ENCODE peak calls at places on chromosomes 13 and 19, in eight cellular contexts. O is fibroblast of lung, A is PC-3, G is osteoblast, L is AG04449, Y is Peyer's patch, I is epithelial cell of proximal tubule, W is kidney epithelial cell. B is an unnamed sample.

GRCh38 chr19:9431475-9431874 is 3.9 kb downstream of the ZNF266 start:
- DNase-seq in Y (no peak), W (no peak), O (no peak), L (no peak), A (peak), I (no peak), G (no peak), B (no peak)

GRCh38 chr13:106649495-106649894 is 81.6 kb upstream of the ARGLU1 start:
- DNase-seq in A (peak), L (no peak), O (peak), Y (no peak), I (peak), G (peak), W (peak), B (peak)

GRCh38 chr13:49499889-49500660 is 4.3 kb downstream of the PHF11 start:
- DNase-seq in L (peak), A (peak), I (no peak), Y (no peak), O (peak), W (no peak), G (peak), B (peak)

GRCh38 chr19:36423925-36424324 is 5.5 kb upstream of the ZFP82 start:
- DNase-seq in I (no peak), A (no peak), O (no peak), L (no peak), Y (no peak), G (no peak), W (no peak), B (no peak)

GRCh38 chr13:45511310-45512147 is 46.8 kb downstream of the COG3 start:
- DNase-seq in A (peak), I (peak), L (no peak), O (peak), Y (no peak), W (peak), G (peak), B (peak)

GRCh38 chr19:50003810-50004419 is 21.3 kb downstream of the VRK3 start:
- DNase-seq in O (peak), A (peak), Y (no peak), W (peak), I (peak), L (peak), G (peak), B (peak)

GRCh38 chr13:41186481-41186880 is 7.9 kb downstream of the KBTBD7 start:
- DNase-seq in W (no peak), A (no peak), O (no peak), G (no peak), I (no peak), L (no peak), Y (no peak), B (no peak)

GRCh38 chr13:20035130-20035529 is 76.6 kb downstream of the ZMYM2 start:
- DNase-seq in Y (no peak), G (peak), A (peak), W (no peak), O (peak), L (no peak), I (no peak), B (no peak)

GRCh38 chr19:1275260-1275975 is at the start of gene FAM174C:
- DNase-seq in O (peak), G (peak), Y (peak), I (peak), W (peak), A (peak), L (peak), B (peak)
- TF ChIP-seq CTCF in O (no peak), G (no peak), Y (no peak), I (no peak), W (no peak), A (no peak), L (no peak), B (no peak)

GRCh38 chr19:7883796-7884570 is 4.3 kb upstream of the LRRC8E start:
- DNase-seq in L (no peak), G (peak), A (no peak), I (no peak), Y (no peak), O (no peak), W (no peak), B (peak)

GRCh38 chr19:7888145-7888825 is at the start of gene LRRC8E:
- DNase-seq in Y (no peak), G (peak), A (peak), W (no peak), L (no peak), I (no peak), O (peak), B (peak)

GRCh38 chr19:7888826-7889217 is 512 bp downstream of the LRRC8E start:
- DNase-seq in A (no peak), W (no peak), L (no peak), O (no peak), I (no peak), G (peak), Y (no peak), B (no peak)

GRCh38 chr19:7885818-7886217 is 2.5 kb upstream of the LRRC8E start:
- DNase-seq in L (no peak), O (no peak), Y (no peak), I (no peak), W (no peak), A (no peak), G (peak), B (no peak)

DNA sequence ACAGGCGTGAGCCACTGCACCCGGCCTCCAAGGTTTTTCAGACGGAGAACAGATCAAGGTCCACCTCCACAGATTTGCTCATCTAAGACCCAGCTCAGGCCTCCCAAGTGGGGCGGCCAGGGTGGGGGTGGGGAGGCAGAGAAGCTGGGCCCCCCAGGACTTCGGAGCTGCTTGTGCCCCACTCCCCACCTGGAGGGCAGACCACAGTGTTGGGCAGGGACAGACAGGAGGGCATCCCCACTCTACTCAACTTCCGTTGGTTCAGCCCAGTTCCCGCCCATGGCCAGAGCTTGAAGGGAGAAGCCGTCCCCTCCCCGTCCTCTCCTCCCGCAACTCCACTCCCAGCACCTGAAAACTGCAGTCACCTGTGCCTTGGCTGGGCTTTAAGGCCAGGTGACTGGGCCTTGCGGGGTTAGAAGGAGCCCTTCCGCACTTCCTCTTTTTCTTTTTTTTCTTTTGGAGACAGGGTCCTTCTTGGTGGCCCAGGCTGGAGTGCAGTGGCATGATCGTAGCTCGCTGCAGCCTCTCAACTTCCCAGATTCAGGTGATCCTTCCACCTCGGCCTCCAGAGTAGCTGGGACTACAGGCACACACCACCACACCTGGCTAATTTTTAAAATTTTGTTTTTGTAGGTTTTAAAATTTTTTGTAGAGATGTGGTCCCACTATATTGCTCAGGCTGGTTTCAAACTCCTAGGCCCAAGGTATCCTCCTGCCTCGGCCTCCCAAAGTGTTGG is 734 bp upstream of the LRRC8E start:
- DNase-seq in O (no peak), Y (no peak), A (no peak), W (no peak), I (no peak), L (no peak), G (peak), B (no peak)
- H3K4me3 ChIP-seq in O (no peak), Y (no peak), A (peak), W (no peak), I (peak), L (peak), G (peak), B (no peak)

GRCh38 chr19:2394054-2394668 is 33.2 kb downstream of the TIMM13 start:
- DNase-seq in L (no peak), G (peak), O (no peak), A (no peak), I (no peak), Y (peak), W (no peak), B (no peak)
- TF ChIP-seq CTCF in L (no peak), G (no peak), O (no peak), A (no peak), I (no peak), Y (no peak), W (no peak), B (no peak)

GRCh38 chr19:44499962-44500949 is at the start of gene ZNF180:
- DNase-seq in O (peak), Y (peak), L (peak), A (peak), W (peak), I (peak), G (peak), B (peak)

GRCh38 chr19:44499559-44499958 is 763 bp downstream of the ZNF180 start:
- DNase-seq in A (no peak), G (no peak), Y (no peak), O (no peak), W (no peak), L (no peak), I (no peak), B (no peak)

GRCh38 chr19:44496711-44497110 is 3.6 kb downstream of the ZNF180 start:
- DNase-seq in G (no peak), W (no peak), Y (no peak), O (no peak), A (no peak), I (no peak), L (no peak), B (no peak)

GRCh38 chr19:44498988-44499387 is 1.3 kb downstream of the ZNF180 start:
- DNase-seq in W (no peak), O (no peak), A (no peak), Y (no peak), I (no peak), G (no peak), L (no peak), B (no peak)
- H3K4me3 ChIP-seq in W (no peak), O (peak), A (peak), Y (no peak), I (peak), G (no peak), L (peak), B (peak)

GRCh38 chr13:32164622-32165268 is 133.2 kb downstream of the FRY start:
- DNase-seq in L (no peak), W (no peak), G (peak), O (peak), A (peak), Y (no peak), I (peak), B (peak)
- TF ChIP-seq CTCF in L (peak), W (peak), G (peak), O (peak), A (peak), Y (no peak), I (peak), B (peak)

GRCh38 chr19:33441277-33441699 is 67.8 kb downstream of the CEBPG start:
- DNase-seq in I (no peak), G (peak), Y (no peak), O (no peak), L (no peak), A (no peak), W (no peak), B (no peak)
- H3K4me3 ChIP-seq in I (no peak), G (no peak), Y (no peak), O (no peak), L (no peak), A (no peak), W (no peak), B (no peak)

DNA sequence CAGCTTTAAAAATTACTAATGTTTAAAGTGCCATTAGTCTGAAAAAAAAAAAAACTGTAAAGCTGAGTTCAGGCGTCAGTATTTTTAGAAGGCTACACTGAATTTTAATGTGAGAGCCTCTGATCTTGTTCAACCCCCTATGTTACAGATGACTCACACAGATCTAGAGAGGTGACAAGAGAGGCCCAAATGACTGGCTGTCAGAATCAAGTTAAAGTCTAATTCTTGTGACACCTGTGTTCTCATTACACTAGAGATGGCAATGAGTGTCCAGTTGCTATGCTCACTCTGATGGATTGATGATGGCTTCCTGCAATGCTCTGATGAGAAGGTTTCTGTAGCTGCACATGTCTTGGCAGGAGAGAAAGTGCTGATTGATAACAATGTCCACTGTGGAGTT is 203.5 kb upstream of the OBI1 start:
- DNase-seq in Y (no peak), L (no peak), I (no peak), O (no peak), W (no peak), G (no peak), A (no peak), B (no peak)
- TF ChIP-seq CTCF in Y (no peak), L (no peak), I (no peak), O (no peak), W (no peak), G (no peak), A (no peak), B (no peak)

GRCh38 chr13:24995225-24995804 is 100.6 kb upstream of the PABPC3 start:
- DNase-seq in O (peak), G (peak), I (peak), Y (peak), A (peak), L (peak), W (peak), B (peak)

GRCh38 chr13:24997367-24997967 is 98.5 kb upstream of the PABPC3 start:
- DNase-seq in I (no peak), Y (peak), O (peak), G (no peak), A (peak), W (no peak), L (no peak), B (peak)

GRCh38 chr13:25001807-25002206 is 94.1 kb upstream of the PABPC3 start:
- DNase-seq in O (no peak), W (no peak), I (no peak), Y (no peak), L (no peak), A (peak), G (no peak), B (no peak)

DNA sequence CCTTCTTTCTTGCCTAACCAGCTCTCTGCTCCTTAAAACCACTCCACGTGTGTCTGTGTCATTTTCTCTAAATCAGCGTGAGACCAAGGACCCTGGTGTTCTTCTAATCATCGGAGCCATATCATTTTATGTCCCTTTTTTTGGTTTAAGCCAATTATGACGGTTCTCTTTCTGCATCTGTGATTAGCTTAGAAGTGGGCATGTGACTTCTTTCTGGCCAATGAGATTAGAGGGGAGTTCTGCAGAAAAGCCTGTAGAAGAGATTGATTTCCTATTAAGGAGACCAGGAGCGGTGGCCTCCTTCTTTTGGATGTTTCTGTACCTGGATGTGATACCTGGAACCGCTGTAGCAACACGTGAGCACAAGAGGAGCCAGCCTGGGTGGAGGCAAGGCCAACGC is 97.5 kb upstream of the PABPC3 start:
- DNase-seq in Y (no peak), W (no peak), L (no peak), G (no peak), I (no peak), A (no peak), O (no peak), B (no peak)
- H3K4me3 ChIP-seq in Y (no peak), W (no peak), L (no peak), G (no peak), I (no peak), A (no peak), O (no peak), B (no peak)